ENCODE peak calls at places on chromosomes 6 and 20, in ten cellular contexts. J is neural progenitor cell, N is lower lobe of right lung, V is esophagus squamous epithelium, A is heart left ventricle, D is heart right ventricle, K is mesothelial cell of epicardium, C is AG04450, P is neural crest cell, U is PC-3. W is an unnamed sample.

GRCh38 chr20:52497731-52498130 is 306.2 kb upstream of the ZFP64 start:
- DNase-seq in J (no peak), N (no peak), V (no peak), A (no peak), D (no peak), K (no peak), C (no peak), P (no peak), U (no peak), W (no peak)

GRCh38 chr20:60192351-60192750 is 234.1 kb downstream of the CDH26 start:
- DNase-seq in J (no peak), N (no peak), V (no peak), A (no peak), D (no peak), K (no peak), C (no peak), P (no peak), U (no peak), W (no peak)

GRCh38 chr6:121260651-121261102 is 73.6 kb downstream of the TBC1D32 start:
- DNase-seq in J (no peak), N (no peak), V (no peak), A (peak), D (peak), K (no peak), C (no peak), P (no peak), U (no peak), W (no peak)

GRCh38 chr20:57400262-57400701 is 9.1 kb downstream of the RBM38 start:
- DNase-seq in J (no peak), N (no peak), V (no peak), A (peak), D (no peak), K (no peak), C (no peak), P (no peak), U (no peak), W (no peak)

GRCh38 chr20:1933465-1933870 is 38.3 kb downstream of the SIRPA start:
- DNase-seq in J (no peak), N (no peak), V (no peak), A (peak), D (peak), K (no peak), C (no peak), P (no peak), U (no peak), W (no peak)

GRCh38 chr6:96466149-96466863 is 55.3 kb upstream of the UFL1 start:
- DNase-seq in J (no peak), N (no peak), V (no peak), A (no peak), D (no peak), K (no peak), C (no peak), P (no peak), U (peak), W (no peak)

GRCh38 chr6:56573142-56573541 is 69.5 kb downstream of the DST start:
- DNase-seq in J (peak), N (no peak), V (no peak), A (no peak), D (no peak), K (no peak), C (no peak), P (no peak), U (no peak), W (no peak)

GRCh38 chr20:44153636-44154043 is 33.3 kb downstream of the JPH2 start:
- DNase-seq in J (no peak), N (no peak), V (no peak), A (no peak), D (no peak), K (no peak), C (no peak), P (no peak), U (peak), W (no peak)

GRCh38 chr20:38308047-38308438 is 4.1 kb downstream of the BPI start:
- DNase-seq in J (no peak), N (no peak), V (no peak), A (no peak), D (no peak), K (no peak), C (no peak), P (no peak), U (no peak), W (no peak)

GRCh38 chr6:90095145-90095544 is 200.9 kb downstream of the GJA10 start:
- DNase-seq in J (no peak), N (no peak), V (no peak), A (no peak), D (no peak), K (no peak), C (no peak), P (no peak), U (no peak), W (no peak)

GRCh38 chr6:39059496-39060310 is 11.1 kb downstream of the GLP1R start:
- DNase-seq in J (no peak), N (no peak), V (no peak), A (no peak), D (no peak), K (no peak), C (no peak), P (no peak), U (no peak), W (no peak)

GRCh38 chr20:33287884-33288283 is 4.9 kb downstream of the BPIFB1 start:
- DNase-seq in J (no peak), N (no peak), V (no peak), A (no peak), D (no peak), K (no peak), C (no peak), P (no peak), U (no peak), W (no peak)

GRCh38 chr6:48733581-48733980 is 622.6 kb upstream of the PTCHD4 start:
- DNase-seq in J (no peak), N (no peak), V (no peak), A (no peak), D (no peak), K (no peak), C (no peak), P (no peak), U (peak), W (no peak)

GRCh38 chr20:8414611-8415274 is 282.7 kb downstream of the PLCB1 start:
- DNase-seq in J (no peak), N (no peak), V (no peak), A (no peak), D (no peak), K (no peak), C (no peak), P (no peak), U (peak), W (no peak)

GRCh38 chr6:139613496-139613895 is 239.0 kb upstream of the CITED2 start:
- DNase-seq in J (no peak), N (no peak), V (no peak), A (no peak), D (no peak), K (no peak), C (no peak), P (no peak), U (no peak), W (no peak)

GRCh38 chr6:139608872-139609271 is 234.4 kb upstream of the CITED2 start:
- DNase-seq in J (no peak), N (no peak), V (no peak), A (no peak), D (no peak), K (no peak), C (no peak), P (no peak), U (no peak), W (no peak)

DNA sequence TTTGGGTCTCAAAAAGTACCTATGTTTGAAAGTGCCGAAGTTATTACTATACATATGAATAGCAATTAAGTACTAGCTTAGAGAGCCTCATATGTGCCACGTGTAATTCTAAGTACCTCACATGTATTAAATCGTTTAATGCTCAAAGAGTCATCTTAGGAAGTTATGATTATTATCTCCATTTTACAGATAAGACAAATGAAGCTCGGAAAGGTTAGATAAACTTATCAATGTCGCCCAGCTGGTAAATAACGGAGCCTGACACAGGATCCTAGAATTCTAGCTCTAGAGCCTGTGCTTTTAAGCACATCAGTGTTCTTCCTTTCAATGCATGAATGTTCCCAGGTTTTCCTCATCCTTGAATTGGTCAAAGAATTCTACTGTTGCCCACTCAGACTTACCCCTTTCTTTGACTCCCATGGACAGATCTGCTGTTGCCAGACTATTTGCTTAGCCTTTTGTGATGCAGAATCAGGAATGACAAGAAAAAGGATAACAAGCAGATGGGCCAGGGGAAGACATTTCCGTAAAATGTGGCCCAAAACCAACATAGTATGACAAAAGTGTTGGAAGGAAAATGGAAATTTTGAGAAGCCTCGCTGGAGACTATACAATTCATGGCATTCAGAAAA is 237.0 kb upstream of the CITED2 start:
- DNase-seq in J (no peak), N (no peak), V (no peak), A (no peak), D (no peak), K (no peak), C (no peak), P (no peak), U (no peak), W (no peak)
- TF ChIP-seq CTCF in J (no peak), N (no peak), V (no peak), A (no peak), D (no peak), K (no peak), C (no peak), P (no peak), U (no peak), W (no peak)

DNA sequence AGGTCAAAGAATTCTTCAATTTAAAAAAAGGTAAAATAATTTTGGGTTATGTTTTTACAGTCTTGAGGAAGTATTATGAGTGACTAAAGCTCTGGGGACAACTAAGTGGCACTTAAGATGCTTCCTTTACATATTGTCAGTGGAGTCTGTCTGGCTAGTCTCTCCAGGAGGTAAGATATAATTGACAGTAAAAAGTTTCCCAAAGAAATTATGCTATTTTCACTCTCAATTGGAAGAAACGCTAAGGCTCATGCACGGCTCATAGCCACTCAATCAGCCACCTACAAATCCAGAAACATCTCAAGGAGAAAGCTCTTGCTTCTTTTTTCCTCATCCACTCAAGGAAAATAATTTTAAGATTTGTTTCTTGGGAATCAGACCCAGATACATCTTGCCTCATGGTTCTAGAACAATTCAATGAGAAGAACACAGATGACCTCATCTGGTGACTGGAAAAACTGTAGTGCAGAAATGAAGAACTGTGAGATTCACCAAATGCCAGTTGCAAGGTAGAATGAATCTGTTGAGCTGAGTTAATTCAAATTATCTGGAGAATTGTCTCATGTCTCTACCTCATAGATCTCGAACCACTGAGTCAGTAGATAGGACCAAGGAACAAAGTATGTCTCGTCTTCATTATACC is 252.9 kb downstream of the TPBG start:
- DNase-seq in J (no peak), N (no peak), V (no peak), A (no peak), D (no peak), K (no peak), C (no peak), P (no peak), U (no peak), W (no peak)
- TF ChIP-seq CTCF in J (no peak), N (no peak), V (peak), A (peak), D (no peak), K (no peak), C (peak), P (no peak), U (peak), W (no peak)

GRCh38 chr6:3163248-3163594 is 5.9 kb upstream of the TUBB2A start:
- DNase-seq in J (no peak), N (peak), V (no peak), A (no peak), D (no peak), K (no peak), C (no peak), P (no peak), U (no peak), W (no peak)
- TF ChIP-seq CTCF in J (no peak), N (peak), V (no peak), A (no peak), D (no peak), K (no peak), C (no peak), P (no peak), U (peak), W (no peak)

DNA sequence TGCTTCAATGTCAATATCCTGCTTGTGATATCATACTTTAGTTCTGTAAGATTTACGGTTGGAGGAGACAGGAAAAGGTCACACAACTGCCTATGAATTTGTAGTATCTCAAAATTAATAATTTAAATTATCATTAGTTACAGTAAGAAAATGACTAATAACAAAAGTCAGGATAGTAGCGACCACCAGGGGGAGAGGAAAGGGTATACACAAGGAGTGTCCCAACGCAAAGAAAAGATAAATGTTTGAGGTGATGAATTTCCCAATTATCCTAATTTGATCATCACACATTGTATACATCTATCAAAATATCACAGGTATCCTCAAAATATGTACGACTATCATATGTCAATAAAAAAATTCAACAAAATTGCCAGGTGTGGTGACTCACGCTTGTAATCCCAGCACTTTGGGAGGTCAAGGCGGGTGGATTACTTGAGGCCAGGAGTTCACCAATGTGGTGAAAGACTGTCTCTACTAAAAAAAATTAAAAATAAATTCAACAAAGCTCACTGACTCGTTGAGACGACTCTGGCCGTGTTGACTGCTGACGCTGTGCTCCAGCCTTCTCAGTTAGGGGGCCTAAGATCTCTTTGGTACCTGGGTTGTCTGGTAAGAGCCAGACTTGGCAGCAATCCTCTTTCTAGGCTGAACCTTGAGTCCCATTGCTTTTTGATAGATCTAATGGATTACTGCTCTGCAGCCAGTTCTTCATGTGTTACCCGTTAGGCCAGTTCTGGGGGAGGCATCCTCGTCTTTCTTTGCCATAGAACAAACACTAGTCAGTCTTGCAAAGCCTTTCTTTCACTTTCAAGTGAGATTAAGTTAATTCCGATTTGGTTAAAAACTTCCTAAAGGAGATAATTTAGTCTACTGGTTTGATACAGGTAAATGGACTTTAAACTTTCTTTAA is 9.0 kb upstream of the OVOL2 start:
- DNase-seq in J (no peak), N (no peak), V (no peak), A (no peak), D (no peak), K (no peak), C (no peak), P (no peak), U (peak), W (no peak)
- TF ChIP-seq CTCF in J (peak), N (no peak), V (peak), A (no peak), D (no peak), K (peak), C (no peak), P (peak), U (peak), W (peak)

GRCh38 chr6:74091794-74092157 is 395.8 kb downstream of the CD109 start:
- DNase-seq in J (no peak), N (no peak), V (no peak), A (no peak), D (no peak), K (no peak), C (no peak), P (no peak), U (no peak), W (no peak)

GRCh38 chr6:74091133-74091793 is 395.3 kb downstream of the CD109 start:
- DNase-seq in J (peak), N (no peak), V (no peak), A (no peak), D (no peak), K (no peak), C (no peak), P (no peak), U (peak), W (no peak)

GRCh38 chr6:74087898-74088297 is 391.9 kb downstream of the CD109 start:
- DNase-seq in J (no peak), N (no peak), V (no peak), A (no peak), D (no peak), K (no peak), C (peak), P (no peak), U (peak), W (no peak)
- TF ChIP-seq CTCF in J (peak), N (no peak), V (no peak), A (peak), D (no peak), K (no peak), C (peak), P (peak), U (peak), W (no peak)

GRCh38 chr6:166745801-166746668 is 119.0 kb upstream of the RPS6KA2 start:
- DNase-seq in J (no peak), N (no peak), V (no peak), A (no peak), D (no peak), K (no peak), C (no peak), P (no peak), U (no peak), W (no peak)
- TF ChIP-seq CTCF in J (no peak), N (no peak), V (no peak), A (no peak), D (no peak), K (no peak), C (no peak), P (no peak), U (no peak), W (no peak)

GRCh38 chr20:6381887-6382286 is 259.1 kb upstream of the FERMT1 start:
- DNase-seq in J (peak), N (no peak), V (no peak), A (no peak), D (no peak), K (no peak), C (peak), P (no peak), U (peak), W (no peak)
- TF ChIP-seq CTCF in J (peak), N (peak), V (peak), A (peak), D (no peak), K (peak), C (peak), P (peak), U (peak), W (no peak)

W was measured in D721Med.